ENCODE peak calls at places on chromosomes 16 and 17, in six cellular contexts. One of them, this sample, is unnamed.

GRCh38 chr16:65114527-65114926 is 7.3 kb downstream of the CDH11 start:
- DNase-seq in activated CD8-positive, alpha-beta memory T cell treated with anti-CD3 and anti-CD28 coated beads for 48 hours: no peak
- DNase-seq in ACHN: no peak
- DNase-seq in amniotic stem cell: no peak
- DNase-seq in cerebellar nuclear complex: peak
- DNase-seq in naive B cell: no peak
- DNase-seq in this sample: no peak

GRCh38 chr16:54590836-54591235 is 304.2 kb upstream of the IRX3 start:
- DNase-seq in activated CD8-positive, alpha-beta memory T cell treated with anti-CD3 and anti-CD28 coated beads for 48 hours: no peak
- DNase-seq in ACHN: no peak
- DNase-seq in amniotic stem cell: no peak
- DNase-seq in cerebellar nuclear complex: no peak
- DNase-seq in naive B cell: no peak
- DNase-seq in this sample: no peak

GRCh38 chr17:48878920-48879898 is 13.4 kb upstream of the ATP5MC1 start:
- DNase-seq in activated CD8-positive, alpha-beta memory T cell treated with anti-CD3 and anti-CD28 coated beads for 48 hours: no peak
- DNase-seq in ACHN: peak
- DNase-seq in amniotic stem cell: peak
- DNase-seq in cerebellar nuclear complex: no peak
- DNase-seq in naive B cell: peak
- DNase-seq in this sample: peak

GRCh38 chr17:44004761-44005526 is 522 bp downstream of the NAGS start:
- DNase-seq in activated CD8-positive, alpha-beta memory T cell treated with anti-CD3 and anti-CD28 coated beads for 48 hours: no peak
- DNase-seq in ACHN: no peak
- DNase-seq in amniotic stem cell: no peak
- DNase-seq in cerebellar nuclear complex: no peak
- DNase-seq in naive B cell: peak
- DNase-seq in this sample: no peak

GRCh38 chr16:3645108-3645503 is 9.4 kb upstream of the DNASE1 start:
- DNase-seq in activated CD8-positive, alpha-beta memory T cell treated with anti-CD3 and anti-CD28 coated beads for 48 hours: no peak
- DNase-seq in ACHN: no peak
- DNase-seq in amniotic stem cell: no peak
- DNase-seq in cerebellar nuclear complex: no peak
- DNase-seq in naive B cell: no peak
- DNase-seq in this sample: no peak

GRCh38 chr16:3020604-3021448 is 658 bp downstream of the TNFRSF12A start:
- DNase-seq in activated CD8-positive, alpha-beta memory T cell treated with anti-CD3 and anti-CD28 coated beads for 48 hours: no peak
- DNase-seq in ACHN: peak
- DNase-seq in amniotic stem cell: peak
- DNase-seq in cerebellar nuclear complex: no peak
- DNase-seq in naive B cell: no peak
- DNase-seq in this sample: no peak

GRCh38 chr17:77889135-77889505 is 69.4 kb upstream of the TNRC6C start:
- DNase-seq in activated CD8-positive, alpha-beta memory T cell treated with anti-CD3 and anti-CD28 coated beads for 48 hours: no peak
- DNase-seq in ACHN: no peak
- DNase-seq in amniotic stem cell: no peak
- DNase-seq in cerebellar nuclear complex: no peak
- DNase-seq in naive B cell: no peak
- DNase-seq in this sample: no peak

GRCh38 chr17:40307691-40308289 is 1.2 kb upstream of the RARA start:
- DNase-seq in activated CD8-positive, alpha-beta memory T cell treated with anti-CD3 and anti-CD28 coated beads for 48 hours: no peak
- DNase-seq in ACHN: no peak
- DNase-seq in amniotic stem cell: no peak
- DNase-seq in cerebellar nuclear complex: no peak
- DNase-seq in naive B cell: no peak
- DNase-seq in this sample: no peak

GRCh38 chr16:2482181-2483107 is 7.5 kb downstream of the TBC1D24 start:
- DNase-seq in activated CD8-positive, alpha-beta memory T cell treated with anti-CD3 and anti-CD28 coated beads for 48 hours: no peak
- DNase-seq in ACHN: no peak
- DNase-seq in amniotic stem cell: no peak
- DNase-seq in cerebellar nuclear complex: no peak
- DNase-seq in naive B cell: no peak
- DNase-seq in this sample: no peak

GRCh38 chr17:41592601-41593305 is 6.1 kb upstream of the KRT14 start:
- DNase-seq in activated CD8-positive, alpha-beta memory T cell treated with anti-CD3 and anti-CD28 coated beads for 48 hours: no peak
- DNase-seq in ACHN: no peak
- DNase-seq in amniotic stem cell: no peak
- DNase-seq in cerebellar nuclear complex: no peak
- DNase-seq in naive B cell: no peak
- DNase-seq in this sample: no peak

GRCh38 chr17:7107012-7107754 is 7.4 kb downstream of the ASGR2 start:
- DNase-seq in activated CD8-positive, alpha-beta memory T cell treated with anti-CD3 and anti-CD28 coated beads for 48 hours: no peak
- DNase-seq in ACHN: no peak
- DNase-seq in amniotic stem cell: no peak
- DNase-seq in cerebellar nuclear complex: no peak
- DNase-seq in naive B cell: no peak
- DNase-seq in this sample: no peak

GRCh38 chr16:19940195-19940594 is 55.5 kb upstream of the GPRC5B start:
- DNase-seq in activated CD8-positive, alpha-beta memory T cell treated with anti-CD3 and anti-CD28 coated beads for 48 hours: no peak
- DNase-seq in ACHN: no peak
- DNase-seq in amniotic stem cell: no peak
- DNase-seq in cerebellar nuclear complex: no peak
- DNase-seq in naive B cell: no peak
- DNase-seq in this sample: no peak

GRCh38 chr17:49018673-49019215 is 21.6 kb downstream of the IGF2BP1 start:
- DNase-seq in activated CD8-positive, alpha-beta memory T cell treated with anti-CD3 and anti-CD28 coated beads for 48 hours: no peak
- DNase-seq in ACHN: no peak
- DNase-seq in amniotic stem cell: no peak
- DNase-seq in cerebellar nuclear complex: no peak
- DNase-seq in naive B cell: no peak
- DNase-seq in this sample: no peak

GRCh38 chr17:69448431-69449102 is 34.1 kb downstream of the MAP2K6 start:
- DNase-seq in activated CD8-positive, alpha-beta memory T cell treated with anti-CD3 and anti-CD28 coated beads for 48 hours: no peak
- DNase-seq in ACHN: peak
- DNase-seq in amniotic stem cell: no peak
- DNase-seq in cerebellar nuclear complex: no peak
- DNase-seq in naive B cell: no peak
- DNase-seq in this sample: no peak

GRCh38 chr16:78122774-78123315 is 23.4 kb downstream of the WWOX start:
- DNase-seq in activated CD8-positive, alpha-beta memory T cell treated with anti-CD3 and anti-CD28 coated beads for 48 hours: no peak
- DNase-seq in ACHN: peak
- DNase-seq in amniotic stem cell: peak
- DNase-seq in cerebellar nuclear complex: no peak
- DNase-seq in naive B cell: peak
- DNase-seq in this sample: peak

GRCh38 chr17:36212958-36213357 is 2.1 kb downstream of the CCL4L2 start:
- DNase-seq in activated CD8-positive, alpha-beta memory T cell treated with anti-CD3 and anti-CD28 coated beads for 48 hours: no peak
- DNase-seq in ACHN: no peak
- DNase-seq in amniotic stem cell: no peak
- DNase-seq in cerebellar nuclear complex: no peak
- DNase-seq in naive B cell: no peak
- DNase-seq in this sample: no peak

GRCh38 chr16:12620150-12620549 is 183.5 kb downstream of the CPPED1 start:
- DNase-seq in activated CD8-positive, alpha-beta memory T cell treated with anti-CD3 and anti-CD28 coated beads for 48 hours: no peak
- DNase-seq in ACHN: no peak
- DNase-seq in amniotic stem cell: no peak
- DNase-seq in cerebellar nuclear complex: no peak
- DNase-seq in naive B cell: no peak
- DNase-seq in this sample: no peak

GRCh38 chr17:29956225-29956624 is 14.8 kb downstream of the EFCAB5 start:
- DNase-seq in activated CD8-positive, alpha-beta memory T cell treated with anti-CD3 and anti-CD28 coated beads for 48 hours: no peak
- DNase-seq in ACHN: no peak
- DNase-seq in amniotic stem cell: no peak
- DNase-seq in cerebellar nuclear complex: no peak
- DNase-seq in naive B cell: no peak
- DNase-seq in this sample: no peak

GRCh38 chr17:31550389-31551056 is 159.0 kb downstream of the RAB11FIP4 start:
- DNase-seq in activated CD8-positive, alpha-beta memory T cell treated with anti-CD3 and anti-CD28 coated beads for 48 hours: no peak
- DNase-seq in ACHN: peak
- DNase-seq in amniotic stem cell: no peak
- DNase-seq in cerebellar nuclear complex: no peak
- DNase-seq in naive B cell: no peak
- DNase-seq in this sample: no peak

GRCh38 chr17:77572851-77573250 is 385.7 kb upstream of the TNRC6C start:
- DNase-seq in activated CD8-positive, alpha-beta memory T cell treated with anti-CD3 and anti-CD28 coated beads for 48 hours: no peak
- DNase-seq in ACHN: no peak
- DNase-seq in amniotic stem cell: no peak
- DNase-seq in cerebellar nuclear complex: no peak
- DNase-seq in naive B cell: no peak
- DNase-seq in this sample: no peak

GRCh38 chr17:49440581-49440980 is 25.9 kb upstream of the PHB1 start:
- DNase-seq in activated CD8-positive, alpha-beta memory T cell treated with anti-CD3 and anti-CD28 coated beads for 48 hours: no peak
- DNase-seq in ACHN: no peak
- DNase-seq in amniotic stem cell: no peak
- DNase-seq in cerebellar nuclear complex: no peak
- DNase-seq in naive B cell: no peak
- DNase-seq in this sample: no peak

GRCh38 chr17:39979021-39979660 is 1.5 kb upstream of the PSMD3 start:
- DNase-seq in activated CD8-positive, alpha-beta memory T cell treated with anti-CD3 and anti-CD28 coated beads for 48 hours: no peak
- DNase-seq in ACHN: peak
- DNase-seq in amniotic stem cell: peak
- DNase-seq in cerebellar nuclear complex: no peak
- DNase-seq in naive B cell: no peak
- DNase-seq in this sample: no peak

GRCh38 chr17:19248149-19248922 is 11.2 kb downstream of the EPN2 start:
- DNase-seq in activated CD8-positive, alpha-beta memory T cell treated with anti-CD3 and anti-CD28 coated beads for 48 hours: no peak
- DNase-seq in ACHN: no peak
- DNase-seq in amniotic stem cell: no peak
- DNase-seq in cerebellar nuclear complex: no peak
- DNase-seq in naive B cell: no peak
- DNase-seq in this sample: peak

GRCh38 chr16:3575491-3575890 is 1.7 kb downstream of the NLRC3 start:
- DNase-seq in activated CD8-positive, alpha-beta memory T cell treated with anti-CD3 and anti-CD28 coated beads for 48 hours: no peak
- DNase-seq in ACHN: no peak
- DNase-seq in amniotic stem cell: no peak
- DNase-seq in cerebellar nuclear complex: no peak
- DNase-seq in naive B cell: no peak
- DNase-seq in this sample: no peak

GRCh38 chr16:54000361-54000760 is 286.2 kb downstream of the IRX3 start:
- DNase-seq in activated CD8-positive, alpha-beta memory T cell treated with anti-CD3 and anti-CD28 coated beads for 48 hours: no peak
- DNase-seq in ACHN: no peak
- DNase-seq in amniotic stem cell: no peak
- DNase-seq in cerebellar nuclear complex: no peak
- DNase-seq in naive B cell: no peak
- DNase-seq in this sample: no peak

GRCh38 chr16:17469011-17469741 is 1.6 kb downstream of the XYLT1 start:
- DNase-seq in activated CD8-positive, alpha-beta memory T cell treated with anti-CD3 and anti-CD28 coated beads for 48 hours: no peak
- DNase-seq in ACHN: no peak
- DNase-seq in amniotic stem cell: no peak
- DNase-seq in cerebellar nuclear complex: no peak
- DNase-seq in naive B cell: no peak
- DNase-seq in this sample: no peak

GRCh38 chr17:83069571-83069906 is 9.9 kb upstream of the METRNL start:
- DNase-seq in activated CD8-positive, alpha-beta memory T cell treated with anti-CD3 and anti-CD28 coated beads for 48 hours: no peak
- DNase-seq in ACHN: no peak
- DNase-seq in amniotic stem cell: no peak
- DNase-seq in cerebellar nuclear complex: no peak
- DNase-seq in naive B cell: no peak
- DNase-seq in this sample: no peak

GRCh38 chr17:49234509-49235080 is 4.0 kb upstream of the PHOSPHO1 start:
- DNase-seq in activated CD8-positive, alpha-beta memory T cell treated with anti-CD3 and anti-CD28 coated beads for 48 hours: no peak
- DNase-seq in ACHN: no peak
- DNase-seq in amniotic stem cell: no peak
- DNase-seq in cerebellar nuclear complex: no peak
- DNase-seq in naive B cell: no peak
- DNase-seq in this sample: no peak

GRCh38 chr16:75821117-75821516 is 94.8 kb upstream of the CPHXL start:
- DNase-seq in activated CD8-positive, alpha-beta memory T cell treated with anti-CD3 and anti-CD28 coated beads for 48 hours: no peak
- DNase-seq in ACHN: no peak
- DNase-seq in amniotic stem cell: no peak
- DNase-seq in cerebellar nuclear complex: no peak
- DNase-seq in naive B cell: no peak
- DNase-seq in this sample: no peak

GRCh38 chr17:34584805-34585416 is 5.5 kb downstream of the TMEM132E start:
- DNase-seq in activated CD8-positive, alpha-beta memory T cell treated with anti-CD3 and anti-CD28 coated beads for 48 hours: no peak
- DNase-seq in ACHN: peak
- DNase-seq in amniotic stem cell: no peak
- DNase-seq in cerebellar nuclear complex: no peak
- DNase-seq in naive B cell: no peak
- DNase-seq in this sample: peak

GRCh38 chr16:2224183-2224486 is 744 bp downstream of the E4F1 start:
- DNase-seq in activated CD8-positive, alpha-beta memory T cell treated with anti-CD3 and anti-CD28 coated beads for 48 hours: no peak
- DNase-seq in ACHN: no peak
- DNase-seq in amniotic stem cell: no peak
- DNase-seq in cerebellar nuclear complex: no peak
- DNase-seq in naive B cell: no peak
- DNase-seq in this sample: no peak

GRCh38 chr17:36641877-36642845 is 40.8 kb downstream of the MRM1 start:
- DNase-seq in activated CD8-positive, alpha-beta memory T cell treated with anti-CD3 and anti-CD28 coated beads for 48 hours: no peak
- DNase-seq in ACHN: no peak
- DNase-seq in amniotic stem cell: no peak
- DNase-seq in cerebellar nuclear complex: no peak
- DNase-seq in naive B cell: no peak
- DNase-seq in this sample: no peak

GRCh38 chr17:79659376-79659775 is 48.5 kb upstream of the RBFOX3 start:
- DNase-seq in activated CD8-positive, alpha-beta memory T cell treated with anti-CD3 and anti-CD28 coated beads for 48 hours: no peak
- DNase-seq in ACHN: no peak
- DNase-seq in amniotic stem cell: no peak
- DNase-seq in cerebellar nuclear complex: no peak
- DNase-seq in naive B cell: no peak
- DNase-seq in this sample: no peak

GRCh38 chr16:64773184-64773583 is 348.7 kb downstream of the CDH11 start:
- DNase-seq in activated CD8-positive, alpha-beta memory T cell treated with anti-CD3 and anti-CD28 coated beads for 48 hours: no peak
- DNase-seq in ACHN: no peak
- DNase-seq in amniotic stem cell: no peak
- DNase-seq in cerebellar nuclear complex: no peak
- DNase-seq in naive B cell: no peak
- DNase-seq in this sample: no peak

GRCh38 chr16:50153648-50154368 is 702 bp downstream of the TENT4B start:
- DNase-seq in activated CD8-positive, alpha-beta memory T cell treated with anti-CD3 and anti-CD28 coated beads for 48 hours: peak
- DNase-seq in ACHN: peak
- DNase-seq in amniotic stem cell: no peak
- DNase-seq in cerebellar nuclear complex: no peak
- DNase-seq in naive B cell: no peak
- DNase-seq in this sample: no peak

GRCh38 chr16:86672215-86672863 is 94.0 kb downstream of the FOXL1 start:
- DNase-seq in activated CD8-positive, alpha-beta memory T cell treated with anti-CD3 and anti-CD28 coated beads for 48 hours: no peak
- DNase-seq in ACHN: no peak
- DNase-seq in amniotic stem cell: no peak
- DNase-seq in cerebellar nuclear complex: no peak
- DNase-seq in naive B cell: no peak
- DNase-seq in this sample: no peak